ENCODE peak calls at places on chromosomes 6 and 20, in six cellular contexts. P is mucosa of gallbladder; A is D341Med; H is activated T-helper 1 cell treated with anti-CD3 and anti-CD28 coated beads, Interleukin-12 subunit alpha, Interleukin-12 subunit beta, Interleukin-2, Interleukin-4 antibody, amounts not matched to agents 30 ng/mL and 10 ng/mL and 1 ng/mL, durations not matched to agents 14 hours and 24 hours and 36 hours; F is activated CD8-positive, alpha-beta memory T cell treated with anti-CD3 and anti-CD28 coated beads, Interleukin-2, amount 50 U/mL, for 4 hours; U is uterus. L is an unnamed sample.

GRCh38 chr6:118917550-118918321 is 17.2 kb downstream of the MCM9 start:
- DNase-seq in P (no peak), A (no peak), H (no peak), F (no peak), U (no peak), L (no peak)

GRCh38 chr6:41958022-41958856 is 16.6 kb upstream of the CCND3 start:
- DNase-seq in P (no peak), A (no peak), H (no peak), F (no peak), U (no peak), L (no peak)

GRCh38 chr6:114194362-114195343 is 148.2 kb downstream of the HS3ST5 start:
- DNase-seq in P (no peak), A (no peak), H (no peak), F (no peak), U (no peak), L (no peak)

GRCh38 chr20:20395856-20396600 is 28.1 kb downstream of the INSM1 start:
- DNase-seq in P (no peak), A (no peak), H (no peak), F (no peak), U (no peak), L (no peak)

GRCh38 chr6:43074847-43075741 is 1.0 kb upstream of the PTK7 start:
- DNase-seq in P (peak), A (no peak), H (no peak), F (no peak), U (peak), L (no peak)

GRCh38 chr6:104325341-104326172 is 534.2 kb downstream of the HACE1 start:
- DNase-seq in P (no peak), A (peak), H (no peak), F (no peak), U (no peak), L (no peak)

GRCh38 chr6:57117801-57118200 is 27.8 kb downstream of the ZNF451 start:
- DNase-seq in P (no peak), A (no peak), H (no peak), F (no peak), U (no peak), L (no peak)

GRCh38 chr6:111482236-111482958 is 621 bp downstream of the REV3L start:
- DNase-seq in P (peak), A (peak), H (peak), F (peak), U (peak), L (peak)

GRCh38 chr6:86516087-86516486 is 421.2 kb upstream of the HTR1E start:
- DNase-seq in P (no peak), A (no peak), H (no peak), F (no peak), U (no peak), L (no peak)

GRCh38 chr6:150528648-150529285 is 70.9 kb upstream of the PLEKHG1 start:
- DNase-seq in P (peak), A (no peak), H (no peak), F (no peak), U (peak), L (no peak)

GRCh38 chr20:47802226-47802920 is 17.1 kb upstream of the SULF2 start:
- DNase-seq in P (no peak), A (no peak), H (no peak), F (no peak), U (no peak), L (no peak)

GRCh38 chr20:24721891-24722530 is 227.1 kb upstream of the CST7 start:
- DNase-seq in P (no peak), A (peak), H (no peak), F (no peak), U (no peak), L (no peak)

GRCh38 chr6:6851059-6851658 is 256.6 kb upstream of the RREB1 start:
- DNase-seq in P (peak), A (no peak), H (no peak), F (no peak), U (peak), L (peak)

L was measured in prostate gland.